ENCODE peak calls at places on chromosomes 5 and 9, in five cellular contexts. Y is neural progenitor cell, P is OCI-LY7, M is IMR-90, B is GM23338. E is an unnamed sample.

GRCh38 chr5:5316333-5316732 is 106.1 kb upstream of the ICE1 start:
- DNase-seq in Y (no peak), P (no peak), M (no peak), B (no peak), E (no peak)

GRCh38 chr9:122807271-122807900 is 7.5 kb downstream of the OR1K1 start:
- DNase-seq in Y (no peak), P (no peak), M (peak), B (no peak), E (no peak)

GRCh38 chr5:172437445-172438303 is 16.7 kb downstream of the SH3PXD2B start:
- DNase-seq in Y (no peak), P (no peak), M (peak), B (no peak), E (no peak)

GRCh38 chr9:128148509-128149000 is 698 bp upstream of the LCN2 start:
- DNase-seq in Y (no peak), P (no peak), M (no peak), B (no peak), E (no peak)

GRCh38 chr5:157323107-157323706 is 57.3 kb downstream of the CYFIP2 start:
- DNase-seq in Y (no peak), P (no peak), M (no peak), B (peak), E (no peak)

GRCh38 chr5:150506571-150507282 is 1.2 kb upstream of the NDST1 start:
- DNase-seq in Y (no peak), P (no peak), M (no peak), B (no peak), E (no peak)

GRCh38 chr5:9423611-9424010 is 122.3 kb downstream of the SEMA5A start:
- DNase-seq in Y (no peak), P (no peak), M (peak), B (no peak), E (no peak)

GRCh38 chr5:126875303-126875785 is 98.4 kb downstream of the LMNB1 start:
- DNase-seq in Y (no peak), P (no peak), M (no peak), B (peak), E (no peak)

GRCh38 chr5:57482671-57483106 is at the start of gene ACTBL2:
- DNase-seq in Y (no peak), P (no peak), M (peak), B (no peak), E (no peak)

GRCh38 chr5:170442921-170443320 is 53.8 kb upstream of the KCNMB1 start:
- DNase-seq in Y (no peak), P (no peak), M (no peak), B (no peak), E (no peak)

GRCh38 chr5:54234304-54234938 is 76.0 kb downstream of the ARL15 start:
- DNase-seq in Y (peak), P (peak), M (peak), B (peak), E (peak)

GRCh38 chr5:43780586-43780985 is 177.6 kb downstream of the NNT start:
- DNase-seq in Y (no peak), P (no peak), M (peak), B (no peak), E (no peak)

GRCh38 chr9:3850083-3850482 is 324.3 kb upstream of the RFX3 start:
- DNase-seq in Y (no peak), P (no peak), M (no peak), B (no peak), E (peak)

GRCh38 chr9:33170464-33171156 is 3.5 kb upstream of the B4GALT1 start:
- DNase-seq in Y (peak), P (peak), M (no peak), B (peak), E (peak)

GRCh38 chr5:42250-42649 is 49.7 kb upstream of the PLEKHG4B start:
- DNase-seq in Y (peak), P (no peak), M (peak), B (peak), E (no peak)

GRCh38 chr9:107215381-107215780 is 67.7 kb upstream of the RAD23B start:
- DNase-seq in Y (no peak), P (no peak), M (peak), B (no peak), E (peak)

DNA sequence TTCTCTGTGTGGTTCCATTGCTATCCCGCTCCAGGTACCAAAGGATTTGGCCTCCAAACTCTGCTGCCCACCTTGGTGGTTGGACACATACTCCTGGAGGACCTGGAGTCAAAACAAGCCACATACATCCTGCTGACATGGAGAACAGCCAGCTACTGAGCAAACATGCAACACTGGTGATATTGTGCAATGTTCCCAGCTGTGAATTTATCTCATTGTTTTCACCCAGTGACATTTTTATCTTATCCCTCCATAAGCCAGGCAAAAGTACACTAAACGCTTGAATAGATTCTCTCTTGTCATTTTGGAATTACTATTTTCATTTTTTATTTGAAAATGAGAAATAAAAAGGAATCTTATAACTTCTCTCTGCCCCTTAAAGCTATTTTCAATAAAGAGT is 11.1 kb upstream of the CTSL start:
- DNase-seq in Y (no peak), P (no peak), M (peak), B (no peak), E (no peak)
- H3K4me2 ChIP-seq in Y (no peak), P (no peak), M (no peak), B (no peak), E (no peak)

GRCh38 chr5:144002866-144003265 is 167.6 kb downstream of the YIPF5 start:
- DNase-seq in Y (no peak), P (no peak), M (no peak), B (no peak), E (no peak)
- H3K27ac ChIP-seq in Y (no peak), P (no peak), M (no peak), B (no peak), E (no peak)

GRCh38 chr9:126705311-126705766 is 91.6 kb downstream of the LMX1B start:
- DNase-seq in Y (peak), P (peak), M (peak), B (peak), E (peak)
- H3K4me2 ChIP-seq in Y (peak), P (peak), M (peak), B (peak), E (no peak)

GRCh38 chr9:2021731-2022130 is 6.6 kb downstream of the SMARCA2 start:
- DNase-seq in Y (no peak), P (no peak), M (no peak), B (no peak), E (no peak)

GRCh38 chr9:2023042-2023441 is 7.9 kb downstream of the SMARCA2 start:
- DNase-seq in Y (peak), P (no peak), M (no peak), B (no peak), E (no peak)

GRCh38 chr9:2022560-2022959 is 7.4 kb downstream of the SMARCA2 start:
- DNase-seq in Y (no peak), P (no peak), M (no peak), B (no peak), E (no peak)

GRCh38 chr9:2024888-2025781 is 10.0 kb downstream of the SMARCA2 start:
- DNase-seq in Y (no peak), P (no peak), M (no peak), B (peak), E (no peak)

GRCh38 chr9:2023532-2023931 is 8.4 kb downstream of the SMARCA2 start:
- DNase-seq in Y (no peak), P (no peak), M (no peak), B (no peak), E (no peak)
- H3K27ac ChIP-seq in Y (no peak), P (no peak), M (no peak), B (no peak), E (no peak)

DNA sequence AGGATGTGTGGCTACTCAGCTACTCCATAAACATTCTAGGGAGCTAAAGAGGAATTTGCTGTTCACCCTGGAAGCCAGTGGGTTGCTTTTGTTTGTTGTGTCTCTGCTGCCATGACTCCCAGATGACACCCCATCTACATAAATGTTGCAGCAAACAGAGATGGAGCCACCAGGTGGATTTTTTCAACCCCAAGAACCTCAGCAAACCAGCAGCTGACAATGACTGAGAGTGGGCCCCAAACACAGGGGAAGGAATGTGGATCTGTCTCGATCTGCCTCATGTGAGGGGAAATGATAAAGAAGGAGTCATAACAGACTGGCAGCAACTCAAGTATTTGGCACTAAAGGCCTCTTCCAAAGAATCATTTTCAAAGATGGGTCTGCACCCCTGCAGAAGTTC is 132.7 kb upstream of the TNC start:
- DNase-seq in Y (no peak), P (no peak), M (peak), B (peak), E (no peak)
- H3K4me2 ChIP-seq in Y (no peak), P (no peak), M (no peak), B (no peak), E (no peak)

DNA sequence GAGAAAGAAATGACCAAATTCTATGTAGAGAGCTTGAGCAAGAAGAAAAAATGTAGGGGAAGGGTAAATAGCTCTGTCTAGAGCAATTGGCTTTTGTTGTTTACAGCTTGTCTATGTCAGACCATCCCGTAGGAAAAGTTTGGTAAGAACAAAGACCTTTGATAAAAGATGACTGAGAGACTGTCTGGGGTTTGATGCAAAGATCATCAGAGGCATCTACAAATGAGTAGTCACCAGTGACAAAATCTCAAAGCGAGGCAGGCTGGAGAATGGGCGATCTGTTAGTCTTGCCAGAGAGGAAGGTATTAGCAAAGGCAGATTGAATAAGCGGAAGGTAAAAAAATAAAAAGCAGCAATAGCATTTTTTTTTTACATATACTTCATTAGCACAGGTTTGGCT is 125.0 kb upstream of the RASGRF2 start:
- DNase-seq in Y (no peak), P (no peak), M (no peak), B (no peak), E (no peak)
- H3K27ac ChIP-seq in Y (no peak), P (no peak), M (no peak), B (no peak), E (no peak)

GRCh38 chr5:141781910-141782309 is 96.3 kb downstream of the PCDH1 start:
- DNase-seq in Y (no peak), P (no peak), M (no peak), B (no peak), E (peak)
- H3K4me2 ChIP-seq in Y (no peak), P (no peak), M (no peak), B (no peak), E (peak)

GRCh38 chr9:16521868-16522381 is 348.5 kb downstream of the BNC2 start:
- DNase-seq in Y (no peak), P (no peak), M (peak), B (no peak), E (no peak)

GRCh38 chr9:16515207-16515606 is 355.3 kb downstream of the BNC2 start:
- DNase-seq in Y (peak), P (no peak), M (peak), B (peak), E (no peak)

GRCh38 chr9:16515879-16516289 is 354.6 kb downstream of the BNC2 start:
- DNase-seq in Y (peak), P (no peak), M (peak), B (peak), E (no peak)

GRCh38 chr9:16516887-16517286 is 353.6 kb downstream of the BNC2 start:
- DNase-seq in Y (no peak), P (no peak), M (peak), B (no peak), E (no peak)

GRCh38 chr9:16519001-16519400 is 351.5 kb downstream of the BNC2 start:
- DNase-seq in Y (peak), P (no peak), M (no peak), B (peak), E (no peak)
- H3K27ac ChIP-seq in Y (no peak), P (no peak), M (no peak), B (peak), E (no peak)